ENCODE peak calls at places on chromosomes 4 and X, in seven cellular contexts. W, D, P, I, T, F and K are unnamed samples.

GRCh38 chrX:38870386-38870895 is 69.2 kb downstream of the MID1IP1 start:
- DNase-seq in W (no peak), I (no peak), P (no peak), F (no peak), D (no peak), T (no peak), K (no peak)

GRCh38 chr4:4995866-4996265 is 23.4 kb downstream of the CYTL1 start:
- DNase-seq in F (no peak), I (no peak), D (no peak), T (no peak), P (no peak), W (no peak), K (no peak)

GRCh38 chrX:105635794-105636193 is 186.5 kb upstream of the NRK start:
- DNase-seq in I (no peak), W (no peak), F (no peak), T (no peak), D (no peak), P (no peak), K (no peak)

GRCh38 chrX:47610506-47610905 is 9.2 kb downstream of the SYN1 start:
- DNase-seq in W (no peak), I (peak; percentile 59), T (no peak), P (no peak), D (no peak), F (no peak), K (no peak)

GRCh38 chr4:8099981-8100464 is 58.6 kb downstream of the ABLIM2 start:
- DNase-seq in T (no peak), P (no peak), F (no peak), D (no peak), I (peak; percentile 40), W (no peak), K (no peak)

GRCh38 chr4:2256156-2256731 is 5.7 kb downstream of the MXD4 start:
- DNase-seq in D (no peak), T (no peak), F (no peak), I (peak; percentile 26), W (peak; percentile 60), P (no peak), K (no peak)

GRCh38 chr4:8766610-8767009 is 105.0 kb downstream of the HMX1 start:
- DNase-seq in W (peak; percentile 2), T (no peak), D (no peak), I (no peak), F (no peak), P (no peak), K (no peak)

GRCh38 chr4:24211821-24212220 is 322.0 kb upstream of the PPARGC1A start:
- DNase-seq in T (no peak), W (no peak), I (no peak), D (no peak), F (no peak), P (no peak), K (no peak)

GRCh38 chr4:27692098-27692679 is 831.5 kb downstream of the STIM2 start:
- DNase-seq in I (peak; percentile 49), W (no peak), D (peak; percentile 1), P (peak; percentile 36), T (no peak), F (no peak), K (peak; percentile 3)

GRCh38 chr4:8502836-8503585 is 62.4 kb downstream of the TRMT44 start:
- DNase-seq in T (no peak), I (peak; percentile 5), P (no peak), D (no peak), W (no peak), F (no peak), K (no peak)

GRCh38 chrX:87516716-87517115 is 886 bp upstream of the KLHL4 start:
- DNase-seq in W (no peak), F (no peak), P (no peak), T (no peak), I (peak; percentile 74), D (no peak), K (no peak)